ENCODE peak calls at places on chromosome 5, in four cellular contexts. B is gastrocnemius medialis, I is IMR-90, D is suprapubic skin. U is an unnamed sample.

GRCh38 chr5:140630296-140630695 is 2.7 kb downstream of the CD14 start:
- DNase-seq in B (no peak), I (no peak), D (no peak), U (no peak)

GRCh38 chr5:135313946-135314345 is 85.1 kb downstream of the MACROH2A1 start:
- DNase-seq in B (no peak), I (no peak), D (no peak), U (no peak)

GRCh38 chr5:14351086-14351661 is 208.0 kb downstream of the TRIO start:
- DNase-seq in B (no peak), I (no peak), D (no peak), U (no peak)

GRCh38 chr5:173689713-173690360 is 73.4 kb upstream of the BOD1 start:
- DNase-seq in B (peak; percentile 66), I (no peak), D (no peak), U (no peak)

GRCh38 chr5:126998201-126998631 is 32.1 kb downstream of the MARCHF3 start:
- DNase-seq in B (peak; percentile 67), I (peak; percentile 63), D (no peak), U (no peak)

GRCh38 chr5:90134892-90135291 is 274.7 kb downstream of the CETN3 start:
- DNase-seq in B (peak; percentile 30), I (peak; percentile 31), D (no peak), U (no peak)

GRCh38 chr5:175800656-175801081 is 70.7 kb upstream of the CPLX2 start:
- DNase-seq in B (no peak), I (peak; percentile 45), D (no peak), U (no peak)

GRCh38 chr5:156181656-156182055 is 145.3 kb upstream of the SGCD start:
- DNase-seq in B (no peak), I (peak; percentile 15), D (no peak), U (no peak)

GRCh38 chr5:380701-381309 is 59.3 kb downstream of the AHRR start:
- DNase-seq in B (no peak), I (no peak), D (peak; percentile 22), U (no peak)

GRCh38 chr5:157740211-157740610 is 3.3 kb upstream of the LSM11 start:
- DNase-seq in B (no peak), I (no peak), D (no peak), U (no peak)

GRCh38 chr5:33049845-33050244 is 338.7 kb downstream of the NPR3 start:
- DNase-seq in B (no peak), I (peak; percentile 94), D (no peak), U (peak; percentile 80)

GRCh38 chr5:10648806-10649517 is 85.1 kb downstream of the ANKRD33B start:
- DNase-seq in B (no peak), I (no peak), D (no peak), U (no peak)

GRCh38 chr5:78830647-78831046 is 154.5 kb downstream of the ARSB start:
- DNase-seq in B (no peak), I (no peak), D (no peak), U (no peak)

GRCh38 chr5:174187481-174187880 is 142.0 kb downstream of the NSG2 start:
- DNase-seq in B (no peak), I (no peak), D (no peak), U (no peak)

GRCh38 chr5:73565969-73566547 is 515 bp downstream of the UTP15 start:
- DNase-seq in B (no peak), I (no peak), D (no peak), U (no peak)

GRCh38 chr5:56822961-56823360 is 7.6 kb downstream of the MAP3K1 start:
- DNase-seq in B (no peak), I (no peak), D (no peak), U (no peak)

GRCh38 chr5:137975208-137975607 is 57.7 kb downstream of the FAM13B start:
- DNase-seq in B (no peak), I (no peak), D (no peak), U (no peak)

GRCh38 chr5:14153932-14154646 is 10.9 kb downstream of the TRIO start:
- DNase-seq in B (peak; percentile 78), I (peak; percentile 83), D (peak; percentile 75), U (no peak)

GRCh38 chr5:150473673-150474358 is 24.3 kb upstream of the RPS14 start:
- DNase-seq in B (no peak), I (peak; percentile 44), D (no peak), U (peak; percentile 74)

GRCh38 chr5:135813758-135814157 is 20.7 kb upstream of the SLC25A48 start:
- DNase-seq in B (no peak), I (no peak), D (no peak), U (no peak)

GRCh38 chr5:62692946-62693713 is 114.5 kb downstream of the LRRC70 start:
- DNase-seq in B (no peak), I (no peak), D (no peak), U (no peak)

GRCh38 chr5:141051526-141051876 is 327 bp downstream of the PCDHB1 start:
- DNase-seq in B (no peak), I (no peak), D (no peak), U (no peak)

GRCh38 chr5:32076699-32077695 is 97.1 kb downstream of the GOLPH3 start:
- DNase-seq in B (peak; percentile 35), I (peak; percentile 59), D (no peak), U (peak; percentile 31)

GRCh38 chr5:23352437-23352836 is 155.0 kb upstream of the PRDM9 start:
- DNase-seq in B (no peak), I (no peak), D (no peak), U (no peak)

GRCh38 chr5:139759219-139759721 is 36.3 kb upstream of the PSD2 start:
- DNase-seq in B (no peak), I (no peak), D (no peak), U (no peak)

GRCh38 chr5:109234381-109234780 is 175.4 kb downstream of the PJA2 start:
- DNase-seq in B (no peak), I (no peak), D (no peak), U (no peak)

GRCh38 chr5:1554410-1554967 is 30.7 kb upstream of the LPCAT1 start:
- DNase-seq in B (no peak), I (no peak), D (no peak), U (no peak)

GRCh38 chr5:124651663-124652513 is 94.6 kb downstream of the ZNF608 start:
- DNase-seq in B (peak; percentile 71), I (no peak), D (peak; percentile 79), U (peak; percentile 52)

GRCh38 chr5:72517961-72518690 is 10.9 kb upstream of the ZNF366 start:
- DNase-seq in B (peak; percentile 69), I (no peak), D (no peak), U (no peak)

GRCh38 chr5:93279292-93279974 is 301.6 kb downstream of the NR2F1-AS1 start:
- DNase-seq in B (no peak), I (peak; percentile 61), D (no peak), U (no peak)

GRCh38 chr5:127233590-127233989 is 57.0 kb upstream of the MEGF10 start:
- DNase-seq in B (no peak), I (no peak), D (no peak), U (no peak)

GRCh38 chr5:107669543-107670027 is 1.2 kb downstream of the EFNA5 start:
- DNase-seq in B (no peak), I (peak; percentile 2), D (peak; percentile 80), U (peak; percentile 44)

DNA sequence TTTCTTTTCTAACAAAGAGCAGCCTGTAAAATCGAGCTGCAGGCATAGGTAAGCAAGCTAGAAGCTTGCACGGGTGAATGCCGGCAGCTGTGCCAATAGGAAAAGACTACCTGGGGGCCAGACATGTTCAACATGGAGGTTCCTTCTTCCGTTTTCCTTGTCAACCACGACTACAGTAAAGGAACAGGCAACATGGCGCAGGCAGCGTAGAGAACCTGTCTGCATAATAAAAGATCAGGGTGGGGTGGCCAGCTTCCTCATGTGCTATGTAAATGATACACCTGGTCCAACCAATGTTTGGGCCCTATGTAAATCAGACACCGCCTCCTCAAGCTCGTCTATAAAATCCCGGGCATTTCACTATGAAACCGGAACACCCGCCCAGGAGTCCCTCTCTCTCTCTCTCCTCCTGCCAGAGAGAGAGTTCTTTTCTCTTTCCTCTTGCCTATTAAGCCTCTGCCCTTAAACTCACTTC is 103.8 kb upstream of the LIFR start:
- DNase-seq in B (peak; percentile 81), I (no peak), D (no peak), U (peak; percentile 37)
- TF ChIP-seq POLR2A in B (peak; percentile 47), I (no peak), D (no peak), U (peak; percentile 38)

DNA sequence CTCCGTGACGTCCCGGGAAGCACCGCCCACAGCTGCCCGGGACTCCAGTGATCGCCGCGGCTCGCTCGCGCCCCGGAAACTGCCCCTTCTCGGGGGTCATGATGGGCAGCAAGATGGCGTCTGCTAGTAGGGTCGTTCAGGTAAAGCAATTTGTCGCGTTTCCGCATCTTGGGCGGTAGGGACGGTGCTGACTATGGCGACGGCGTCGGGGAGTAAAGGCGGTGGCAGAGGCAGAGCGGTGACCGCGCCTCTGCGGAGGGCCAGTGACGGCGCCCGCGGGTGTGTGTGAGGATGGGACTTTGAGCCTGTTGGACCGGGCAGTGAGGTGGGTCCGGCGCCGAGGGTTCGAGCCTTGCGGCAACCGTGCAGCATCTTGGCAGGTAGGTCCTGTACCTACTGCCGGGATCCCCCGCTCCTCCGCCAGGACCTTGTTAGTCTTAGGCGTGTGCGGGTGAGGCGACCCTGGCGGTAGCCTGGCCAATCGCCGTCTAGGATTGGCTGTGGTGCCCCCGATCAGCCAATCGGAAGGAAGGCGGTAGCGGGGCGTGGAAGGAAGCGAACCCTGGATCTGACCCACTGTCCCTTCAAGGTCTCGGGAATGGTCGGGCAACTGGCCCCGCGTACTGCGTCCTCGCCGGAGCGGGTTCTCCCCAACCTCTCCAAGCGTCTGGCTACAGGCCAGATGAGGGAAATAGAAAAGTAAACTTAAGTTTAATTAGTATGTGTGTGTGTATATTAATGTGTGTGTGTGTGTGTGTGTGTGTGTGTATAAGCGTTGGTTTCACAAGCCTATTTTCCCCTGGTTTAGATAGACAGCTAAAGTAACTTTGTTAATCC is 16.7 kb upstream of the CDK7 start:
- DNase-seq in B (peak; percentile 97), I (peak; percentile 86), D (peak; percentile 98), U (peak; percentile 92)
- TF ChIP-seq POLR2A in B (peak; percentile 95), I (peak; percentile 69), D (peak; percentile 44), U (peak; percentile 68)

DNA sequence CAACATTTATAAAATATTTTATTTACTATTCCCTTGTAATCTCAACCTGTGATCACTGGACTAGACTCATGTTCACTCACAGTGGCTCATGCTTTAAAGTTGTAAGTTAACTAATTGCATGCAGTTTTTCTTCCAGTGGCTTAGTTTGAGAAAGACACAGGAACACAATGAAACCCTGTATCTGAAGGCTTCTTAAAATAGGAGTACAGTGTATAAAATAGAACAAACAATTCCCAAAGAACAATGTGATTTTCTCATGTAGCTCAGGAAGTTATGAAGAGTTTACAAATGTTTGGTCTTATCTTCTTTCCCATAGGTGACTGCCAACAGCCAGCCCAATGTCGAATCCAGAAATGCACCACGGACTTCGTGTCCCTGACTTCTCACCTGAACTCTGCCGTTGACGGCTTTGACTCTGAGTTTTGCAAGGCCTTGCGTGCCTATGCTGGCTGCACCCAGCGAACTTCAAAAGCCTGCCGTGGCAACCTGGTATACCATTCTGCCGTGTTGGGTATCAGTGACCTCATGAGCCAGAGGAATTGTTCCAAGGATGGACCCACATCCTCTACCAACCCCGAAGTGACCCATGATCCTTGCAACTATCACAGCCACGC is 5.9 kb downstream of the RGMB start:
- DNase-seq in B (peak; percentile 25), I (no peak), D (no peak), U (no peak)
- TF ChIP-seq POLR2A in B (no peak), I (no peak), D (no peak), U (no peak)

DNA sequence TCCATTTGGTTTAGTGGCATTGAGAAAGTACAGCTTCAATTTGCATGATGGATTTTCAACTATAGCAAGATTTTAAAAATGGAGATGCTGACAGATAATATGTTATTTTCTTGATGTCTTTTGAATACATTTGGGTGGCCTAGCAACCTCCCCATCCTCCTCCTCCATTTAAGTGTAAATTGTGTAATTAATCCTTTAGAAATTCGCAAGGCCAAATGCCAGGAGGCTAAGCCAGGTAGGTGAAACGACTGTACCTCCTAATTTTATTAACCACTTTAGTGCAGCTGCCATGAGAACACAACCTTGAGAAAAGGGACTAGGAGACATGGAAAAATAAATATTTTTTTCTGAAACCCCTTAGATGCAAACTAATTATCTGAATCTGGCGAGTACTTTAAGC is 248.8 kb downstream of the MRPS30 start:
- DNase-seq in B (no peak), I (no peak), D (no peak), U (no peak)
- TF ChIP-seq POLR2A in B (no peak), I (no peak), D (no peak), U (no peak)

GRCh38 chr5:177306674-177307543 is 3.3 kb downstream of the PRELID1 start:
- DNase-seq in B (no peak), I (no peak), D (no peak), U (no peak)
- TF ChIP-seq POLR2A in B (no peak), I (no peak), D (no peak), U (no peak)